ENCODE peak calls at places on chromosomes 4 and X, in four cellular contexts. A is amniotic epithelial cell, J is iPS-NIHi11, H is omental fat pad. L is an unnamed sample.

GRCh38 chr4:81607947-81608346 is 136.2 kb upstream of the RASGEF1B start:
- DNase-seq in A (no peak), J (no peak), H (no peak), L (no peak)

GRCh38 chr4:25928320-25928955 is 14.4 kb downstream of the SMIM20 start:
- DNase-seq in A (no peak), J (no peak), H (no peak), L (no peak)

GRCh38 chr4:82213485-82214162 is 160.2 kb downstream of the HNRNPD start:
- DNase-seq in A (no peak), J (no peak), H (no peak), L (no peak)

GRCh38 chrX:8672176-8672575 is 59.8 kb downstream of the ANOS1 start:
- DNase-seq in A (no peak), J (no peak), H (no peak), L (no peak)

GRCh38 chr4:71472946-71473345 is 134.1 kb downstream of the SLC4A4 start:
- DNase-seq in A (peak), J (no peak), H (no peak), L (peak)

GRCh38 chrX:15056044-15056443 is 182.8 kb downstream of the MOSPD2 start:
- DNase-seq in A (no peak), J (no peak), H (no peak), L (no peak)

GRCh38 chr4:112348488-112349158 is 51.5 kb downstream of the ALPK1 start:
- DNase-seq in A (peak), J (peak), H (no peak), L (peak)

GRCh38 chrX:129749069-129749468 is 10.3 kb downstream of the XPNPEP2 start:
- DNase-seq in A (peak), J (no peak), H (no peak), L (no peak)

GRCh38 chr4:122917731-122918130 is 4.7 kb downstream of the NUDT6 start:
- DNase-seq in A (peak), J (no peak), H (no peak), L (no peak)

GRCh38 chrX:115525486-115525885 is 35.5 kb upstream of the PLS3 start:
- DNase-seq in A (no peak), J (no peak), H (no peak), L (no peak)

GRCh38 chr4:125582302-125582701 is 267.5 kb downstream of the FAT4 start:
- DNase-seq in A (no peak), J (no peak), H (no peak), L (no peak)

GRCh38 chr4:1693131-1693896 is 9.2 kb upstream of the FAM53A start:
- DNase-seq in A (peak), J (peak), H (no peak), L (no peak)

GRCh38 chr4:17188035-17188967 is 289.9 kb upstream of the LDB2 start:
- DNase-seq in A (no peak), J (no peak), H (no peak), L (no peak)

GRCh38 chr4:125689839-125690238 is 375.1 kb downstream of the FAT4 start:
- DNase-seq in A (no peak), J (no peak), H (no peak), L (no peak)

GRCh38 chr4:122666527-122667245 is 45.8 kb upstream of the IL21 start:
- DNase-seq in A (peak), J (no peak), H (no peak), L (peak)

GRCh38 chr4:81069706-81070331 is 39.3 kb downstream of the BMP3 start:
- DNase-seq in A (peak), J (peak), H (no peak), L (peak)

GRCh38 chr4:188663369-188663768 is 524.1 kb downstream of the TRIML1 start:
- DNase-seq in A (no peak), J (no peak), H (no peak), L (no peak)

GRCh38 chr4:152021788-152022438 is 261.1 kb upstream of the GATB start:
- DNase-seq in A (no peak), J (no peak), H (no peak), L (no peak)

GRCh38 chrX:31279359-31279758 is 207.5 kb upstream of the FTHL17 start:
- DNase-seq in A (no peak), J (peak), H (no peak), L (no peak)

GRCh38 chrX:121931567-121931966 is 884.2 kb downstream of the GLUD2 start:
- DNase-seq in A (no peak), J (no peak), H (no peak), L (no peak)

GRCh38 chr4:17490575-17491059 is 21.3 kb downstream of the QDPR start:
- DNase-seq in A (no peak), J (no peak), H (no peak), L (no peak)

GRCh38 chr4:79044260-79044659 is 105.0 kb upstream of the PAQR3 start:
- DNase-seq in A (peak), J (no peak), H (no peak), L (no peak)

GRCh38 chr4:110840221-110840654 is 217.4 kb upstream of the PITX2 start:
- DNase-seq in A (peak), J (no peak), H (no peak), L (peak)

GRCh38 chrX:926991-927390 is 285.5 kb downstream of the CRLF2 start:
- DNase-seq in A (no peak), J (no peak), H (no peak), L (no peak)

L was measured in GM04503.